ENCODE peak calls at places on chromosome 1, in nine cellular contexts. O, V, Q, U, Y, M, I, H and Z are unnamed samples. For H3K4me1, the result is how much of the 10 kb centered on the place peaks cover.

GRCh38 chr1:2019571-2020309 is 595 bp downstream of the GABRD start:
- DNase-seq in O (no peak), V (no peak), Q (peak), U (peak), Y (no peak), M (no peak), I (no peak), H (no peak), Z (no peak)

GRCh38 chr1:244191581-244191980 is 140.5 kb downstream of the ZBTB18 start:
- DNase-seq in O (no peak), V (no peak), Q (no peak), U (no peak), Y (no peak), M (no peak), I (no peak), H (no peak), Z (no peak)

GRCh38 chr1:155064109-155064812 is 721 bp downstream of the EFNA4 start:
- DNase-seq in O (no peak), V (no peak), Q (peak), U (no peak), Y (no peak), M (no peak), I (peak), H (peak), Z (no peak)

GRCh38 chr1:168970945-168971799 is 135.3 kb upstream of the ATP1B1 start:
- DNase-seq in O (no peak), V (no peak), Q (peak), U (no peak), Y (no peak), M (no peak), I (peak), H (peak), Z (no peak)

GRCh38 chr1:4422496-4423289 is 231.7 kb upstream of the AJAP1 start:
- DNase-seq in O (no peak), V (no peak), Q (peak), U (no peak), Y (no peak), M (no peak), I (no peak), H (no peak), Z (no peak)

GRCh38 chr1:5490640-5491039 is 501.6 kb downstream of the NPHP4 start:
- DNase-seq in O (no peak), V (no peak), Q (no peak), U (no peak), Y (no peak), M (no peak), I (no peak), H (no peak), Z (no peak)

GRCh38 chr1:246624091-246624490 is 57.8 kb downstream of the CNST start:
- DNase-seq in O (no peak), V (no peak), Q (no peak), U (no peak), Y (no peak), M (no peak), I (no peak), H (no peak), Z (no peak)

GRCh38 chr1:4058122-4058521 is 158.1 kb upstream of the C1orf174 start:
- DNase-seq in O (no peak), V (no peak), Q (no peak), U (no peak), Y (no peak), M (no peak), I (no peak), H (no peak), Z (no peak)

GRCh38 chr1:70317087-70317486 is 37.4 kb downstream of the ANKRD13C start:
- DNase-seq in O (no peak), V (no peak), Q (no peak), U (no peak), Y (no peak), M (no peak), I (no peak), H (no peak), Z (no peak)

GRCh38 chr1:222754386-222755139 is 17.6 kb downstream of the FAM177B start:
- DNase-seq in O (peak), V (no peak), Q (no peak), U (peak), Y (no peak), M (peak), I (peak), H (peak), Z (peak)

GRCh38 chr1:40315795-40316594 is 1.1 kb downstream of the COL9A2 start:
- DNase-seq in O (no peak), V (no peak), Q (peak), U (peak), Y (no peak), M (no peak), I (peak), H (no peak), Z (no peak)

GRCh38 chr1:101004666-101005065 is 20.9 kb downstream of the DPH5 start:
- DNase-seq in O (no peak), V (no peak), Q (no peak), U (peak), Y (no peak), M (no peak), I (peak), H (no peak), Z (no peak)

GRCh38 chr1:84853743-84854721 is 39.0 kb downstream of the LPAR3 start:
- DNase-seq in O (no peak), V (no peak), Q (no peak), U (peak), Y (no peak), M (no peak), I (peak), H (no peak), Z (no peak)

GRCh38 chr1:26550946-26551345 is 21.4 kb downstream of the RPS6KA1 start:
- DNase-seq in O (no peak), V (no peak), Q (no peak), U (no peak), Y (no peak), M (no peak), I (no peak), H (no peak), Z (no peak)
- H3K4me1 ChIP-seq in O (under half), V (under half), Q (under half), U (under half), Y (under half), M (under half), I (under half), H (under half), Z (under half)

GRCh38 chr1:109255673-109256072 is 6.3 kb downstream of the CELSR2 start:
- DNase-seq in O (no peak), V (no peak), Q (no peak), U (no peak), Y (no peak), M (no peak), I (no peak), H (no peak), Z (no peak)
- H3K27ac ChIP-seq in O (no peak), V (peak), Q (peak), U (no peak), Y (no peak), M (no peak), I (no peak), H (no peak), Z (no peak)

GRCh38 chr1:175715791-175716190 is 27.6 kb downstream of the TNR start:
- DNase-seq in O (no peak), V (no peak), Q (no peak), U (no peak), Y (no peak), M (no peak), I (no peak), H (no peak), Z (no peak)
- H3K4me1 ChIP-seq in O (under half), V (under half), Q (under half), U (under half), Y (under half), M (under half), I (under half), H (under half), Z (under half)

DNA sequence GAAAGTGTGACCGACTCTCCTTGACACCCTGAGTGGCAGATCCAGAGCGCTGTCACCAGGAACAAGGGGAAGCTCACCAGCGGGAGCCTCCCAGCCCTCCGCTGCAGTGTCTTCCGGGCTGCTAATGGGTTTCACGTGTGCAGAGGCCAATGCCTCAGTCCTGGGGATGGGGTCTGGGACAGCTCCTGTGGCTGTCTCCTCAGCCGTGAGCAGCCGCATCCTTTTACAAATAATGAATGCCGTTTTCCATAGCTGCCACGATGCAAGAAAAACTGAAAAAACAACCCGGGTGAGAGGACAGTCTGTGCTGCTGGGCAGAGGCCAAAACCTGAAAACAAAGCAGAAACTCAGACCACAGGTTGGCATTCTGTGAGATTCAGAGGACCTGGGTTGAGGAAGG is 212.2 kb upstream of the RAB4A start:
- DNase-seq in O (no peak), V (no peak), Q (no peak), U (peak), Y (no peak), M (no peak), I (peak), H (no peak), Z (no peak)
- H3K27ac ChIP-seq in O (no peak), V (no peak), Q (no peak), U (no peak), Y (no peak), M (peak), I (no peak), H (no peak), Z (peak)